ENCODE peak calls at places on chromosome 14, in ten cellular contexts. H, C, K, I, R, P, O, D, A and Q are unnamed samples. For H3K9me3, the result is how much of the 10 kb centered on the place peaks cover.

GRCh38 chr14:32224731-32225377 is 21.8 kb upstream of the RNU6-8 start:
- DNase-seq in I (no peak), R (no peak), K (peak), O (no peak), C (peak), H (no peak), A (no peak), D (no peak), P (no peak), Q (no peak)

GRCh38 chr14:74507085-74507484 is 13.5 kb downstream of the ISCA2 start:
- DNase-seq in H (no peak), C (no peak), D (no peak), A (no peak), O (no peak), R (no peak), I (no peak), P (peak), K (no peak), Q (no peak)

GRCh38 chr14:99781853-99782610 is 11.2 kb upstream of the EML1 start:
- DNase-seq in O (no peak), H (no peak), K (no peak), C (no peak), P (no peak), D (no peak), R (no peak), A (no peak), I (no peak), Q (no peak)

GRCh38 chr14:65704850-65705249 is 292.3 kb downstream of the FUT8 start:
- DNase-seq in K (no peak), D (no peak), P (no peak), R (no peak), A (no peak), C (peak), H (no peak), I (no peak), O (no peak), Q (no peak)

GRCh38 chr14:67436006-67436866 is 24.3 kb upstream of the PLEK2 start:
- DNase-seq in R (no peak), I (no peak), A (no peak), O (no peak), H (no peak), C (peak), P (peak), D (no peak), K (no peak), Q (no peak)

GRCh38 chr14:76186318-76187027 is 34.8 kb downstream of the GPATCH2L start:
- DNase-seq in K (no peak), C (no peak), A (no peak), H (no peak), R (no peak), O (no peak), I (no peak), D (no peak), P (peak), Q (no peak)

GRCh38 chr14:93007225-93007997 is 84.5 kb downstream of the CHGA start:
- DNase-seq in D (no peak), A (no peak), K (peak), C (peak), R (no peak), O (no peak), I (no peak), P (peak), H (no peak), Q (no peak)

GRCh38 chr14:50006141-50006540 is 110.2 kb downstream of the VCPKMT start:
- DNase-seq in O (no peak), P (no peak), K (no peak), H (no peak), A (no peak), C (no peak), I (no peak), R (no peak), D (no peak), Q (no peak)

GRCh38 chr14:36373982-36374673 is 53.7 kb upstream of the MBIP start:
- DNase-seq in A (peak), K (peak), O (peak), R (peak), H (peak), P (peak), C (peak), I (peak), D (no peak), Q (peak)

GRCh38 chr14:64682173-64682710 is 22.0 kb upstream of the PLEKHG3 start:
- DNase-seq in D (no peak), H (no peak), P (no peak), C (peak), A (no peak), O (no peak), I (no peak), R (no peak), K (peak), Q (no peak)

GRCh38 chr14:95255487-95255886 is 64.2 kb downstream of the CLMN start:
- DNase-seq in I (peak), R (no peak), D (no peak), C (no peak), A (peak), K (peak), P (peak), O (peak), H (no peak), Q (no peak)

GRCh38 chr14:97625512-97625911 is 828.3 kb downstream of the VRK1 start:
- DNase-seq in I (no peak), P (no peak), R (no peak), D (no peak), K (no peak), C (no peak), A (no peak), O (no peak), H (no peak), Q (no peak)

GRCh38 chr14:43665570-43666267 is 841.4 kb downstream of the FSCB start:
- DNase-seq in H (no peak), I (no peak), D (peak), C (no peak), R (no peak), K (no peak), O (no peak), P (no peak), A (no peak), Q (no peak)

GRCh38 chr14:75155159-75155558 is 21.3 kb downstream of the TMED10 start:
- DNase-seq in R (no peak), C (no peak), I (no peak), H (no peak), P (no peak), K (no peak), A (no peak), D (no peak), O (no peak), Q (no peak)

GRCh38 chr14:72369106-72369505 is 436.9 kb downstream of the RGS6 start:
- DNase-seq in A (no peak), O (no peak), I (no peak), H (no peak), R (no peak), P (no peak), C (no peak), K (no peak), D (no peak), Q (no peak)

GRCh38 chr14:53412819-53413664 is 259.9 kb upstream of the DDHD1 start:
- DNase-seq in R (no peak), A (no peak), C (peak), I (no peak), H (no peak), K (no peak), P (no peak), D (no peak), O (no peak), Q (no peak)

GRCh38 chr14:37253905-37254304 is 56.2 kb downstream of the MIPOL1 start:
- DNase-seq in I (no peak), O (no peak), K (peak), P (no peak), D (no peak), R (no peak), A (no peak), C (peak), H (no peak), Q (no peak)

GRCh38 chr14:59360923-59361794 is 104.0 kb downstream of the GPR135 start:
- DNase-seq in D (peak), P (peak), K (peak), C (peak), R (no peak), O (no peak), H (no peak), I (peak), A (no peak), Q (no peak)

GRCh38 chr14:28077005-28077404 is 689.6 kb upstream of the FOXG1 start:
- DNase-seq in D (no peak), R (no peak), K (no peak), P (no peak), C (no peak), A (no peak), O (no peak), I (no peak), H (no peak), Q (no peak)
- H3K9me3 ChIP-seq in D (under half), R (under half), K (under half), P (under half), C (under half), A (under half), O (under half), I (under half), H (under half), Q (under half)

GRCh38 chr14:96565811-96566210 is 63.6 kb downstream of the PAPOLA start:
- DNase-seq in D (no peak), H (no peak), C (no peak), P (no peak), O (no peak), A (no peak), K (no peak), R (no peak), I (no peak), Q (no peak)
- H3K9me3 ChIP-seq in D (under half), H (under half), C (under half), P (under half), O (under half), A (under half), K (under half), R (under half), I (under half), Q (under half)

GRCh38 chr14:28784262-28785021 is 17.9 kb downstream of the FOXG1 start:
- DNase-seq in P (no peak), K (no peak), A (no peak), R (no peak), H (no peak), D (no peak), O (no peak), I (no peak), C (no peak), Q (no peak)

GRCh38 chr14:28785096-28785952 is 18.7 kb downstream of the FOXG1 start:
- DNase-seq in D (peak), O (no peak), R (no peak), K (peak), C (peak), I (no peak), P (no peak), A (no peak), H (no peak), Q (no peak)

GRCh38 chr14:28780843-28781503 is 14.4 kb downstream of the FOXG1 start:
- DNase-seq in P (no peak), R (no peak), H (no peak), C (no peak), O (no peak), K (no peak), I (no peak), D (no peak), A (no peak), Q (no peak)

GRCh38 chr14:28779416-28779941 is 12.9 kb downstream of the FOXG1 start:
- DNase-seq in D (no peak), A (no peak), I (no peak), R (no peak), K (no peak), P (no peak), H (no peak), C (no peak), O (no peak), Q (no peak)

GRCh38 chr14:28783593-28784143 is 17.1 kb downstream of the FOXG1 start:
- DNase-seq in K (no peak), O (no peak), R (no peak), A (no peak), D (no peak), P (no peak), H (no peak), I (no peak), C (no peak), Q (no peak)
- H3K9me3 ChIP-seq in K (under half), O (under half), R (under half), A (under half), D (under half), P (under half), H (under half), I (under half), C (under half), Q (under half)

DNA sequence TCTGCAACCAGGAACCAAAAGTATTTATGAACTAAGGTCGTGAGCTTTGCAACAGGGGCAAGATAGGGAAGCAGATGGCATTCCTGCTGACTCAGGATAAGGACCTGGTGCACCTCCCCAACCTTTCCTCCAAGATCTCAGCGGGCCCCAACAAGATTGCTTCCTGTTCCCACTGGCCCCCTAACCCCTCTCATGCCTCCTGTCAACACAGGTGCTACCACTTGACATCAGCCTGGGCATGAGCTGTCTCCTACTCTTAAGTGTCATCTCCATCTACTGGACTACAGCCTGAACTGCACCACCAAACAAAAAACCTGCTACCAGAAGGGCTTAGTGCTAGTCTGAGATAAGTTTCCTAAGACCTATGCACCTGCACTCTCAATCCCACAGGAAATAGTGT is 32.7 kb downstream of the MED6 start:
- DNase-seq in C (peak), O (peak), D (no peak), H (no peak), I (no peak), K (peak), P (peak), A (no peak), R (no peak), Q (no peak)
- H3K9me3 ChIP-seq in C (under half), O (under half), D (under half), H (under half), I (under half), K (under half), P (under half), A (under half), R (under half), Q (under half)

DNA sequence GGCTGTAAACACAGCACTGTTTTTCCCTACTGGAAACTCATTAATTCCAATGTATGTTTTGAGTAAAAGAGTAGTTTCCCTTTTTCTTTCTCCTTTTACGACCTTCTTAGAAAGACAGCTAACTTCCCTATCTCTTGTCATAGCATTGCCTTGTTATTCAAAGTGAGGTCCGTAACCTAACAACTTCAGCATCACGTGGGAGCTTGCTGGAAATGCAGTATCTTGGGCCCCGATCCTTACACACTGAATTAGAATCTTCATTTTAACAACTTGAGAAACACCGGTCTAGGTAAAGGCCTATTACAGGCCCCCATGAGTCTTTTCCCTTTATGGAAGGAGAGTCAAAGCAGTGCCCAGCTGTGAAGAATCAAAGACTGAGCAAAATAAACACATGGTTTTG is 230.7 kb upstream of the PRKD1 start:
- DNase-seq in P (no peak), R (no peak), I (no peak), K (no peak), D (no peak), A (no peak), H (no peak), O (peak), C (no peak), Q (no peak)
- H3K9me3 ChIP-seq in P (under half), R (under half), I (under half), K (under half), D (under half), A (under half), H (under half), O (under half), C (under half), Q (under half)

GRCh38 chr14:23621932-23622495 is 14.2 kb upstream of the DHRS2 start:
- DNase-seq in O (no peak), C (no peak), K (no peak), R (no peak), I (no peak), H (no peak), D (no peak), P (no peak), A (no peak), Q (no peak)
- H3K9me3 ChIP-seq in O (under half), C (under half), K (under half), R (under half), I (under half), H (under half), D (under half), P (under half), A (under half), Q (under half)

DNA sequence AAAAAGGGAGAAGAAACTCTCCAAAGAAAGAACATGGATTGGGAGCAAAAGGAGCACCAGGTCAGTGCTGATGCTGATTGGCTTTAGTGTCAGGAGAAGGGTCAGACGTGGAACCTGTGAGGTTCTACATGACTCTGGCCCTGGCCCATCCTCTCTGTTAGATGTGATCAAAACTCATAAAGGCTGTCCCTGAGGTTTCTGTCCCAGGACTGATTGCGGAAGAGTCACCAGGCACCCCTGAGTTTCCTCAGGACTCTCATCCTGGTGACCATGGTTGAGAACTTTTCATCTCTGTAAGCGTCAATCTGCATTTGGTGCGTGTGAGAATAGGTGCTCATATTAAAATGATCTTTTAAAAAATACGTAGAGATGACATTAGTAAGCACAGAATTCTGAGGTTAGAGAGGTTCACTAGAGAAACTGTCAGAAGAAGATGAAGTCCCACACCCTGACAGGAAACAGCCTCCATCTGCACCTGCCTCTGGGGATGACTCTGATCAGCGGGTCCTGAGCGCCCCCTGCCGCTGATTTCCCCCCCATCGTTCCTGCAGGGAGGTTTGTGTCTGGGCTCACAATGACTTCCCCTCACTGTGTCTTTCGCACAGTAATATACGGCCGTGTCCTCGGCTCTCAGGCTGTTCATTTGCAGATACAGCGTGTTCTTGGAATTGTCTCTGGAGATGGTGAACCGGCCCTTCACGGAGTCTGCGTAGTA is 741.8 kb downstream of the TMEM121 start:
- DNase-seq in C (no peak), O (peak), P (peak), A (no peak), D (peak), R (no peak), I (no peak), K (no peak), H (peak), Q (peak)
- H3K9me3 ChIP-seq in C (under half), O (under half), P (under half), A (under half), D (under half), R (under half), I (under half), K (under half), H (under half), Q (under half)

GRCh38 chr14:89516173-89516572 is 99.1 kb upstream of the FOXN3 start:
- DNase-seq in I (no peak), A (no peak), H (no peak), O (no peak), P (no peak), C (no peak), K (no peak), D (no peak), R (no peak), Q (no peak)

GRCh38 chr14:89521988-89522387 is 105.0 kb upstream of the FOXN3 start:
- DNase-seq in D (no peak), P (no peak), K (no peak), I (no peak), R (no peak), H (no peak), O (no peak), C (no peak), A (no peak), Q (no peak)

GRCh38 chr14:89524412-89524811 is 107.4 kb upstream of the FOXN3 start:
- DNase-seq in H (no peak), K (no peak), O (no peak), R (no peak), I (no peak), A (no peak), C (no peak), D (no peak), P (no peak), Q (no peak)

DNA sequence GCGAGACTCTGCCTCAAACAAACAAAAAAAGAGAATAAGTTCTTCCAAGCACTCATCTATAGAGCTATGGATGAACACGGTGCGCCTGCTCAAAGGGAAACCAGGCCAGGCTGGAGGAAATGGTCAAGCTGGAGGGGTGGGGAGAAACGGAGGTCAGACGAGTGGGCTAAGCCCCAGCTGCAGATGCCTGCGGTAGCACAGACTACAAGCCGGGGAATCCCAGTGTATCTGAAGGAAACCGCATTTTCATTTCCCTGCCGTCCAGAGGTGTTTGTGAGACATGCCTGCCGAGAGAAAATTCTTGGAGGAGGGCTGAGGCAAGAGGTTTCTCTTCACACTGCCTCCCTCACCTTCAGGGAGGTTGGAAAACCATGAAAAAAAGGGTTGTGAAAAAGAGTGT is 102.0 kb upstream of the FOXN3 start:
- DNase-seq in C (no peak), I (no peak), A (no peak), O (no peak), R (no peak), D (no peak), H (no peak), P (no peak), K (peak), Q (no peak)
- H3K9me3 ChIP-seq in C (under half), I (under half), A (under half), O (under half), R (under half), D (under half), H (under half), P (under half), K (under half), Q (under half)

DNA sequence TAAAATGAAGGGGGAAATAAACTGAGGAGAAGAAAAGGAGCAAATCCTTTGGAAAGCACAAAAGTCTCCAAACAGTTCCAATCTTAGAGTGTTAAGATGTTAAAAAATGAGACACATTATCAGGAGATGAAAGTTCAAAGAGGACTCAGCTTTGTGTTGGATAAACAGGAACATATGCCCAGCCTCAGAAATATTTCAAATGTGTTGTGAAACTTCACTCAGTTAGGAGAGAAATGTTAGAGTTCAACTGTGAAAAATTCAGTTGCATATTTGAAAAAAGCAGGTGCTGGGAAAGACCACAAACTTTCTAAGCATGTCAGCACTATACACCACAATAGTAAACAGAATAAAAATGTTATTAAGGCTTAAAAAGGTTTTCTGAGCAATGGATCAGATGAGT is 136.8 kb upstream of the PRKD1 start:
- DNase-seq in K (peak), H (no peak), I (no peak), C (peak), A (no peak), P (no peak), D (no peak), R (no peak), O (no peak), Q (no peak)
- H3K9me3 ChIP-seq in K (under half), H (under half), I (under half), C (under half), A (under half), P (under half), D (under half), R (under half), O (under half), Q (under half)

DNA sequence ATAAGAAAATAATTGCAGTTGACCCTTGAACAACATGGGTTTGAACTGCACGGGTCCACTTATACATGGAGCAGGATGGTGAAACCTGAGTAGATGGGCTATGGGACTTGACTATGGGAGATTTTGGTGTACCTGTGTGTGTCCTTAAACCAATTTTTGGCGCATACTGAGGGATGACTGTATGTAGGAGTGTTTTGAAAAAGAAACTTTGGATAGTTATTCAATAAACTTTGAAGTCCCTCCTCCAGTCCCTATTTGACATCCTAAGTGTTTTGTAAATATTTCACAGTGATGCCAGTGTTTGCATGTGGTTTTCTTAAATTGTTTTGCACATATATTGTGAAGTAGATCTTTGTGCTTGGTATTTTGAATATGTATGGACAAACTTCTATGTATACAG is 12.4 kb downstream of the KTN1 start:
- DNase-seq in H (no peak), P (no peak), O (no peak), R (no peak), A (no peak), K (no peak), D (no peak), C (no peak), I (no peak), Q (no peak)
- H3K9me3 ChIP-seq in H (under half), P (under half), O (under half), R (under half), A (under half), K (under half), D (under half), C (under half), I (under half), Q (under half)